ENCODE peak calls at places on chromosome 18, in eight cellular contexts. Y is iPS-NIHi11; J is CD4-positive, CD25-positive, alpha-beta regulatory T cell; W is amniotic stem cell; T is SW 1271; B is kidney epithelial cell; P is WTC11; E is NCI-H748 treated with DMSO at 0.1 percent for 48 hours. O is an unnamed sample.

GRCh38 chr18:58851874-58852273 is 12.8 kb upstream of the ZNF532 start:
- DNase-seq in T (no peak), B (no peak), E (no peak), J (no peak), W (no peak), Y (no peak), P (no peak), O (no peak)

GRCh38 chr18:11955299-11956029 is 25.8 kb upstream of the IMPA2 start:
- DNase-seq in J (no peak), P (no peak), W (peak; percentile 40), Y (no peak), E (no peak), T (no peak), B (no peak), O (no peak)

GRCh38 chr18:78611869-78612268 is 367.7 kb upstream of the SALL3 start:
- DNase-seq in T (no peak), B (no peak), Y (no peak), J (no peak), E (no peak), W (no peak), P (no peak), O (no peak)

GRCh38 chr18:47150824-47151366 is 595 bp upstream of the HDHD2 start:
- DNase-seq in P (no peak), Y (peak; percentile 15), J (no peak), B (no peak), T (no peak), E (no peak), W (no peak), O (no peak)

GRCh38 chr18:11989966-11990380 is 8.7 kb downstream of the IMPA2 start:
- DNase-seq in Y (peak; percentile 46), P (peak; percentile 21), W (no peak), B (no peak), J (no peak), T (no peak), E (no peak), O (no peak)

GRCh38 chr18:23237524-23238151 is 102.4 kb downstream of the CABLES1 start:
- DNase-seq in P (peak; percentile 57), T (no peak), E (no peak), Y (peak; percentile 68), W (no peak), B (no peak), J (peak; percentile 67), O (no peak)

GRCh38 chr18:68034293-68034692 is 517.8 kb upstream of the DSEL start:
- DNase-seq in B (no peak), T (no peak), W (no peak), Y (no peak), J (no peak), E (no peak), P (no peak), O (no peak)

GRCh38 chr18:58128286-58129018 is 84.4 kb downstream of the NEDD4L start:
- DNase-seq in J (no peak), Y (no peak), P (no peak), W (no peak), B (peak; percentile 86), E (no peak), T (no peak), O (no peak)

GRCh38 chr18:28153485-28154065 is 23.4 kb downstream of the CDH2 start:
- DNase-seq in P (no peak), J (no peak), W (no peak), T (no peak), E (no peak), Y (no peak), B (no peak), O (no peak)

GRCh38 chr18:79763407-79763806 is 34.3 kb upstream of the KCNG2 start:
- DNase-seq in J (no peak), T (no peak), P (no peak), E (no peak), W (no peak), B (no peak), Y (no peak), O (no peak)

GRCh38 chr18:72114801-72115594 is 429.1 kb downstream of the CBLN2 start:
- DNase-seq in P (no peak), E (no peak), B (no peak), W (no peak), T (no peak), Y (no peak), J (no peak), O (no peak)

GRCh38 chr18:23207994-23208393 is 72.7 kb downstream of the CABLES1 start:
- DNase-seq in P (no peak), J (no peak), W (no peak), Y (no peak), T (no peak), E (no peak), B (no peak), O (no peak)